ENCODE peak calls at places on chromosomes 12 and 14, in five cellular contexts. S is psoas muscle; L is GM12878; G is HS-5; O is activated CD8-positive, alpha-beta memory T cell treated with anti-CD3 and anti-CD28 coated beads for 1 hour. E is an unnamed sample.

GRCh38 chr12:30200864-30201263 is 417.1 kb upstream of the TMTC1 start:
- DNase-seq in S (peak), L (no peak), G (no peak), O (no peak), E (no peak)

GRCh38 chr14:55864890-55865655 is 253.1 kb upstream of the PELI2 start:
- DNase-seq in S (no peak), L (no peak), G (no peak), O (no peak), E (no peak)

GRCh38 chr14:22836301-22837058 is at the start of gene MMP14:
- DNase-seq in S (peak), L (no peak), G (no peak), O (no peak), E (peak)

GRCh38 chr12:76820888-76821482 is 57.1 kb downstream of the ZDHHC17 start:
- DNase-seq in S (no peak), L (no peak), G (peak), O (no peak), E (no peak)

GRCh38 chr14:41362134-41362533 is 244.5 kb upstream of the LRFN5 start:
- DNase-seq in S (no peak), L (no peak), G (no peak), O (no peak), E (no peak)

GRCh38 chr12:100795193-100796179 is 910 bp downstream of the ANO4 start:
- DNase-seq in S (no peak), L (no peak), G (no peak), O (no peak), E (no peak)

GRCh38 chr14:23114120-23114458 is 5.0 kb downstream of the CEBPE start:
- DNase-seq in S (no peak), L (no peak), G (no peak), O (no peak), E (no peak)

GRCh38 chr12:12018454-12018853 is 52.3 kb upstream of the BCL2L14 start:
- DNase-seq in S (no peak), L (no peak), G (no peak), O (no peak), E (no peak)

GRCh38 chr12:76402259-76402658 is 54.0 kb upstream of the BBS10 start:
- DNase-seq in S (no peak), L (no peak), G (no peak), O (no peak), E (no peak)

GRCh38 chr12:119659289-119659897 is 8.5 kb upstream of the PRKAB1 start:
- DNase-seq in S (no peak), L (no peak), G (no peak), O (no peak), E (no peak)

GRCh38 chr14:85572845-85573244 is 42.9 kb downstream of the FLRT2 start:
- DNase-seq in S (no peak), L (no peak), G (peak), O (no peak), E (no peak)

GRCh38 chr12:85280138-85280983 is at the start of gene ALX1:
- DNase-seq in S (peak), L (no peak), G (peak), O (no peak), E (peak)

GRCh38 chr12:46221255-46222128 is 47.4 kb downstream of the SLC38A1 start:
- DNase-seq in S (no peak), L (no peak), G (peak), O (no peak), E (no peak)

GRCh38 chr12:2335109-2335508 is 282.3 kb downstream of the CACNA1C start:
- DNase-seq in S (no peak), L (no peak), G (no peak), O (no peak), E (no peak)

GRCh38 chr12:52580496-52580895 is 6.9 kb upstream of the KRT74 start:
- DNase-seq in S (no peak), L (no peak), G (no peak), O (no peak), E (no peak)

GRCh38 chr12:107287436-107288413 is 194.4 kb upstream of the CRY1 start:
- DNase-seq in S (no peak), L (no peak), G (no peak), O (no peak), E (no peak)

GRCh38 chr14:34064349-34064748 is 113.5 kb upstream of the EGLN3 start:
- DNase-seq in S (peak), L (no peak), G (no peak), O (no peak), E (peak)

GRCh38 chr12:53399896-53400295 is 19.9 kb downstream of the SP1 start:
- DNase-seq in S (no peak), L (no peak), G (no peak), O (no peak), E (no peak)

GRCh38 chr12:95424271-95424994 is 49.5 kb upstream of the METAP2 start:
- DNase-seq in S (no peak), L (no peak), G (no peak), O (no peak), E (no peak)

GRCh38 chr12:10140001-10140400 is 10.0 kb upstream of the CLEC7A start:
- DNase-seq in S (no peak), L (peak), G (peak), O (peak), E (no peak)

GRCh38 chr12:96710127-96710745 is 196.8 kb upstream of the NEDD1 start:
- DNase-seq in S (no peak), L (no peak), G (no peak), O (no peak), E (no peak)

GRCh38 chr14:105315211-105315721 is 718 bp downstream of the PACS2 start:
- DNase-seq in S (peak), L (no peak), G (no peak), O (no peak), E (no peak)

GRCh38 chr12:1044697-1045096 is 53.7 kb downstream of the ERC1 start:
- DNase-seq in S (no peak), L (no peak), G (peak), O (no peak), E (no peak)

GRCh38 chr12:3458041-3458440 is 33.0 kb upstream of the PRMT8 start:
- DNase-seq in S (no peak), L (no peak), G (peak), O (no peak), E (no peak)

GRCh38 chr14:102481791-102482238 is 27.8 kb downstream of the ANKRD9 start:
- DNase-seq in S (no peak), L (no peak), G (no peak), O (no peak), E (no peak)

GRCh38 chr12:39505025-39505424 is 62.1 kb upstream of the KIF21A start:
- DNase-seq in S (no peak), L (no peak), G (no peak), O (no peak), E (no peak)

GRCh38 chr12:132710062-132710421 is 600 bp upstream of the PGAM5 start:
- DNase-seq in S (no peak), L (no peak), G (no peak), O (no peak), E (no peak)

GRCh38 chr12:112904571-112904970 is 2.2 kb upstream of the OAS1 start:
- DNase-seq in S (no peak), L (no peak), G (no peak), O (no peak), E (no peak)

GRCh38 chr12:271165-271564 is 8.5 kb upstream of the SLC6A13 start:
- DNase-seq in S (no peak), L (no peak), G (no peak), O (no peak), E (peak)

GRCh38 chr12:57410534-57410933 is 20.3 kb downstream of the R3HDM2 start:
- DNase-seq in S (no peak), L (no peak), G (no peak), O (no peak), E (no peak)